ENCODE peak calls at places on chromosomes 5 and 9, in five cellular contexts. V, D, R, H and S are unnamed samples. For H3K4me1, the result is how much of the 10 kb centered on the place peaks cover.

GRCh38 chr5:6686916-6687409 is 26.3 kb upstream of the TENT4A start:
- ATAC-seq in V (no peak), D (peak), R (peak), H (no peak), S (no peak)

GRCh38 chr9:135526730-135527571 is 5.7 kb downstream of the LCN1 start:
- ATAC-seq in V (peak), D (peak), R (peak), H (no peak), S (no peak)

GRCh38 chr9:131402738-131403492 is 9.0 kb downstream of the PRRC2B start:
- ATAC-seq in V (no peak), D (peak), R (no peak), H (peak), S (peak)

GRCh38 chr5:435961-436640 is 6.9 kb upstream of the EXOC3 start:
- ATAC-seq in V (peak), D (peak), R (peak), H (no peak), S (no peak)

GRCh38 chr5:159441441-159441840 is 111.2 kb upstream of the IL12B start:
- ATAC-seq in V (peak), D (peak), R (peak), H (no peak), S (no peak)

GRCh38 chr9:76873056-76873792 is 32.7 kb downstream of the PRUNE2 start:
- ATAC-seq in V (no peak), D (no peak), R (no peak), H (no peak), S (no peak)

GRCh38 chr5:142281012-142281374 is 43.8 kb downstream of the SPRY4 start:
- ATAC-seq in V (no peak), D (no peak), R (no peak), H (peak), S (no peak)

GRCh38 chr5:32559411-32559810 is 25.9 kb upstream of the SUB1 start:
- ATAC-seq in V (no peak), D (no peak), R (no peak), H (no peak), S (no peak)

GRCh38 chr9:135186248-135187164 is 99.0 kb downstream of the OLFM1 start:
- ATAC-seq in V (peak), D (no peak), R (no peak), H (no peak), S (no peak)

GRCh38 chr5:39186722-39187539 is 32.4 kb downstream of the FYB1 start:
- ATAC-seq in V (no peak), D (no peak), R (no peak), H (no peak), S (no peak)

GRCh38 chr5:115472601-115473000 is 72.0 kb downstream of the FEM1C start:
- ATAC-seq in V (no peak), D (no peak), R (no peak), H (no peak), S (no peak)

GRCh38 chr5:139884144-139884543 is 88.5 kb downstream of the PSD2 start:
- ATAC-seq in V (no peak), D (no peak), R (no peak), H (no peak), S (peak)

GRCh38 chr9:16688814-16689213 is 181.7 kb downstream of the BNC2 start:
- ATAC-seq in V (no peak), D (no peak), R (no peak), H (no peak), S (no peak)

GRCh38 chr5:108760512-108760911 is 12.8 kb downstream of the FER start:
- ATAC-seq in V (no peak), D (no peak), R (no peak), H (no peak), S (no peak)

GRCh38 chr5:124544366-124545055 is 201.9 kb downstream of the ZNF608 start:
- ATAC-seq in V (peak), D (no peak), R (no peak), H (no peak), S (no peak)

GRCh38 chr9:69190866-69191672 is 17.0 kb downstream of the TJP2 start:
- ATAC-seq in V (no peak), D (no peak), R (no peak), H (no peak), S (no peak)

GRCh38 chr5:117800261-117800660 is 1188.1 kb downstream of the DTWD2 start:
- ATAC-seq in V (no peak), D (no peak), R (no peak), H (no peak), S (no peak)

GRCh38 chr5:168875839-168876238 is 296.7 kb upstream of the PANK3 start:
- ATAC-seq in V (no peak), D (no peak), R (no peak), H (no peak), S (no peak)

GRCh38 chr9:100580255-100580654 is 2.4 kb downstream of the CAVIN4 start:
- ATAC-seq in V (no peak), D (no peak), R (no peak), H (no peak), S (no peak)

GRCh38 chr5:127313847-127314473 is 23.4 kb downstream of the MEGF10 start:
- ATAC-seq in V (peak), D (peak), R (peak), H (peak), S (no peak)

GRCh38 chr5:151173711-151174611 is 16.4 kb upstream of the ANXA6 start:
- ATAC-seq in V (no peak), D (no peak), R (no peak), H (no peak), S (peak)

GRCh38 chr5:140239939-140240700 is 62.8 kb downstream of the PFDN1 start:
- ATAC-seq in V (peak), D (peak), R (peak), H (peak), S (no peak)

GRCh38 chr5:14781106-14781505 is 90.5 kb downstream of the ANKH start:
- ATAC-seq in V (no peak), D (no peak), R (no peak), H (no peak), S (no peak)

GRCh38 chr9:12774861-12775367 is at the start of gene LURAP1L:
- ATAC-seq in V (peak), D (peak), R (no peak), H (peak), S (peak)

GRCh38 chr9:131500939-131501541 is 1.7 kb upstream of the POMT1 start:
- ATAC-seq in V (no peak), D (no peak), R (no peak), H (no peak), S (no peak)

GRCh38 chr5:147559725-147560124 is 49.9 kb upstream of the DPYSL3 start:
- ATAC-seq in V (no peak), D (no peak), R (no peak), H (no peak), S (no peak)

GRCh38 chr9:106588601-106589000 is 274.4 kb upstream of the ZNF462 start:
- ATAC-seq in V (peak), D (no peak), R (no peak), H (peak), S (no peak)

GRCh38 chr5:83404182-83404712 is 67.3 kb upstream of the VCAN start:
- ATAC-seq in V (no peak), D (no peak), R (no peak), H (no peak), S (no peak)

GRCh38 chr9:85045271-85045670 is 375.7 kb downstream of the NTRK2 start:
- ATAC-seq in V (no peak), D (no peak), R (no peak), H (no peak), S (no peak)

GRCh38 chr5:140222416-140222815 is 47.4 kb downstream of the CYSTM1 start:
- ATAC-seq in V (no peak), D (peak), R (no peak), H (no peak), S (no peak)

GRCh38 chr9:135461936-135462335 is 17.6 kb upstream of the PPP1R26 start:
- ATAC-seq in V (no peak), D (no peak), R (no peak), H (no peak), S (no peak)

GRCh38 chr5:170745481-170746061 is 38.0 kb upstream of the GABRP start:
- ATAC-seq in V (no peak), D (peak), R (no peak), H (peak), S (peak)

GRCh38 chr9:123300554-123300953 is 32.2 kb upstream of the STRBP start:
- ATAC-seq in V (no peak), D (peak), R (peak), H (no peak), S (no peak)

GRCh38 chr5:54646285-54647101 is 128.9 kb downstream of the SNX18 start:
- ATAC-seq in V (no peak), D (no peak), R (no peak), H (peak), S (peak)

GRCh38 chr5:139299477-139299876 is 5.9 kb downstream of the MATR3 start:
- ATAC-seq in V (no peak), D (no peak), R (no peak), H (no peak), S (no peak)

GRCh38 chr5:32498484-32498883 is 53.9 kb upstream of the ZFR start:
- ATAC-seq in V (no peak), D (peak), R (no peak), H (no peak), S (no peak)

GRCh38 chr9:101486693-101487442 is 46.8 kb upstream of the RNF20 start:
- ATAC-seq in V (peak), D (no peak), R (peak), H (peak), S (peak)

GRCh38 chr5:103424453-103425205 is 138.0 kb downstream of the NUDT12 start:
- ATAC-seq in V (no peak), D (no peak), R (no peak), H (no peak), S (no peak)

GRCh38 chr5:39640552-39640951 is 215.8 kb upstream of the DAB2 start:
- ATAC-seq in V (no peak), D (no peak), R (no peak), H (no peak), S (no peak)

GRCh38 chr9:136849960-136850865 is 1.0 kb downstream of the PHPT1 start:
- ATAC-seq in V (no peak), D (no peak), R (no peak), H (no peak), S (no peak)
- TF ChIP-seq POLR2A in V (no peak), D (no peak), R (no peak), H (no peak), S (no peak)

GRCh38 chr5:3049261-3049660 is 297.8 kb upstream of the IRX2 start:
- ATAC-seq in V (no peak), D (no peak), R (no peak), H (no peak), S (no peak)

GRCh38 chr5:3047212-3047774 is 295.8 kb upstream of the IRX2 start:
- ATAC-seq in V (no peak), D (no peak), R (no peak), H (no peak), S (no peak)

DNA sequence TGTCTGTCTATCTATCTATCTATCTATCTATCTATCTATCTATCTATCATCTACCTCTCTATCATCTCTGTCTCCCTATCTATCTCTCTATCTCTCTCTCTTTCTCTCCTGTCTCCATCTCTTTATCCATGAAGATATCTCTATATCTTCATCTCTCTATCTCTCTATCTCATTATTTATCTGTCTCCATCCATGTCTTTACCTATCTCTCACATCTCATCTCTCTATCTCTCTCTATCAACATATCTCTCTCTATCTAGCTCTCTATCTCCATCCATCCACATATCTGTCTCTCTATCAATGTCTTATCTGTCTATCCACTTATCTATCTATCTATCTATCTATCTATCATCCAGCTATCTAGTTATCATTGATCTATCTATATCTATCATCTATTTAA is 292.1 kb upstream of the IRX2 start:
- ATAC-seq in V (no peak), D (no peak), R (no peak), H (no peak), S (no peak)
- TF ChIP-seq POLR2AphosphoS5 in V (no peak), D (no peak), R (no peak), H (no peak), S (no peak)

GRCh38 chr9:36442710-36443109 is 42.6 kb upstream of the RNF38 start:
- ATAC-seq in V (no peak), D (no peak), R (no peak), H (no peak), S (no peak)

GRCh38 chr9:36443581-36443980 is 43.5 kb upstream of the RNF38 start:
- ATAC-seq in V (no peak), D (no peak), R (no peak), H (no peak), S (no peak)

GRCh38 chr9:36445800-36446361 is 45.8 kb upstream of the RNF38 start:
- ATAC-seq in V (no peak), D (no peak), R (no peak), H (peak), S (no peak)

GRCh38 chr9:36438536-36438935 is 38.5 kb upstream of the RNF38 start:
- ATAC-seq in V (no peak), D (no peak), R (no peak), H (no peak), S (no peak)

GRCh38 chr9:36441966-36442365 is 41.9 kb upstream of the RNF38 start:
- ATAC-seq in V (no peak), D (no peak), R (no peak), H (no peak), S (no peak)
- H3K4me1 ChIP-seq in V (under half), D (under half), R (under half), H (under half), S (under half)

DNA sequence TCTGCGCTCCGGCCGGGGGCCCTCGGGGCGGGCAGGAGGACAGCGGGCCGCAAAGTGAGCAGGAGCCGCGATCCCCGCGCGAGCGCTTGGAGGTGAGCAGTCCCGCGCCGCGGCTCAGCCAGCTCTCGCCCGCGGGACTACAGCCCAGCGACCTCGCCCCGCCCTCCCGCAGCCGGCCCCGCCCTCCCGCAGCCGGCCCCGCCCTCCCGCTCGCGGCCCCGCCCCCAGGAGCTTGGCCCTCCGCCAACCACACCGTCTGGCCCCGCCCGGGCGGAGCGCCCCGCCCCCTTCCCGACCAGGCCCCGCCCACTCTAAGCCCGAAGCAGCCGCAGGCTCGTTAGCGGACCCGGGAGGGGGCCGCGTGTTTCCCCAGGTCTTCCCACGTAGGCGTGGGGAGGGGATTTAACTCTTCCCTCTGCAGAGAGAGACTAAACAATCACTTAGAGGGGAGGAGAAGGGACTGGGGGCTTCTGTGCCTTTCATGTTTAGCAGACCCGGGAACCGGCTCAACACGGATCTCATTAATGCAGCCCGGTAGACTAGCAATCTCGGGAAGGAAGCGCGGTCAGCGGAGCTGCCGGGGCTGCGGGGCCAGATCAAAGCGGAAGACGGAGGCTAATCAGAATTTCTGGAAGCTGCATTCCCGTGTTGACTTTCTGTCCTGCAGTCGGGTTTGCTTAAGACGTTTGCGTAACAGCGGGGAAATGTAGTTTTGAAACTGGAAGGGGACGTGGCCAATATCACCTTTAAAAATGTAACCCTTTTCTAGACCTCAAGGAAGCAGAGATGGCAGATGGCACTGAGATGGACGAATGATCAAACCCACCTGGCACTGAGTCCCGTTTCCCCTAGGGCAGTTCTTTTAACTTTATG is at the start of gene MYO10:
- ATAC-seq in V (peak), D (peak), R (peak), H (peak), S (peak)
- TF ChIP-seq POLR2A in V (peak), D (no peak), R (no peak), H (peak), S (no peak)

DNA sequence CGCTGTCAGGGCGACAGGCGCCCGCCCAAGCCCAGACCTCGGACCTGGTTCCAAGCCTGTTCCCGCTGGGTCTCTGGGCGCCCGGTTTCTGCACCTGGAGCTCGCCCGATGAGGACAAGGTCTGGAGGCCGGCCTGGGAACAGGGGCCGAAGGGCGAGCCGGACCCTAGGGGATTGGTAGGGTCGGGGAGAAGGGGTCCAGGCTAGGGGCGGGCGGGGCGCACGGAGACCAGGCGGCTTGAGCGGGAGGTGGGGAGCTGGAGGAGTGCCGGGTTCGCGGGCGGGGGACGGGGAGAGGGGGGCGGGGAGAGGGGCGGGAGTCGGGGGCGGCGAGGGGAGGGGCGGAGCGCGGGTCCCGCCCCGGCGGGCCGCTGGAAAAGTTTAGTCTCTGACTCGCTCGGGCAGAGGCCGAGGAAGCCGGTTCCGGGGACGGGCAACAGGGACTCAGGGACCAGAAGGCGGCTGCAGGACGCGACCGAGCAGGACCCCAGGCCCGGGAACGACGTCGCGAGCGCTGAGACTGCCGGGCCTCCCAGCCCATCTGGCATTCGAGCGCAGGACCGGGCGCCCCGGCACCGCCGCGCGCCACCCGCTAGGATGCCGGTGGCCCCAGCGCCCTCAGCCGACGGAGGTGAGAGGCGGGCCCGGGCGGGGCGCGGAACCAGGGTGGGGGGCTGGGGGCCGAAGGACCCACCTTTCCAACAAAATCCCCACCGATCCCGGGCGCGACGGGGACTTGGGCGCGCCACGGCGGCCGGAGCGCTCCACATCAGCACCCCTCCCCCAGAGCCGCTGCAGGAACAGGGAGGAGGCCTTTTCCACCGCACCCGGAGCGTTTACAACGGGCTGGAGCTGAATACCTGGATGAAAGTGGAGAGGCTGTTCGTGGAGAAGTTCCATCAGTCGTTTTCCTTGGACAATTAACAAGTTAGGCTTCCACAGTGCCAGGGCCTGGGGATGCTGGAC is at the start of gene S1PR3:
- ATAC-seq in V (no peak), D (peak), R (peak), H (no peak), S (peak)
- TF ChIP-seq POLR2AphosphoS5 in V (no peak), D (no peak), R (no peak), H (no peak), S (peak)

GRCh38 chr5:88885043-88885442 is 2.1 kb upstream of the MEF2C start:
- ATAC-seq in V (no peak), D (no peak), R (no peak), H (no peak), S (no peak)
- H3K4me1 ChIP-seq in V (under half), D (under half), R (under half), H (under half), S (under half)

GRCh38 chr9:137297060-137297664 is 4.9 kb downstream of the NRARP start:
- ATAC-seq in V (no peak), D (no peak), R (no peak), H (no peak), S (no peak)

GRCh38 chr9:137299938-137300337 is 2.1 kb downstream of the NRARP start:
- ATAC-seq in V (no peak), D (no peak), R (no peak), H (no peak), S (no peak)

GRCh38 chr9:137298983-137299521 is 3.0 kb downstream of the NRARP start:
- ATAC-seq in V (no peak), D (peak), R (no peak), H (no peak), S (no peak)

GRCh38 chr9:137297966-137298365 is 4.1 kb downstream of the NRARP start:
- ATAC-seq in V (no peak), D (peak), R (no peak), H (no peak), S (no peak)

DNA sequence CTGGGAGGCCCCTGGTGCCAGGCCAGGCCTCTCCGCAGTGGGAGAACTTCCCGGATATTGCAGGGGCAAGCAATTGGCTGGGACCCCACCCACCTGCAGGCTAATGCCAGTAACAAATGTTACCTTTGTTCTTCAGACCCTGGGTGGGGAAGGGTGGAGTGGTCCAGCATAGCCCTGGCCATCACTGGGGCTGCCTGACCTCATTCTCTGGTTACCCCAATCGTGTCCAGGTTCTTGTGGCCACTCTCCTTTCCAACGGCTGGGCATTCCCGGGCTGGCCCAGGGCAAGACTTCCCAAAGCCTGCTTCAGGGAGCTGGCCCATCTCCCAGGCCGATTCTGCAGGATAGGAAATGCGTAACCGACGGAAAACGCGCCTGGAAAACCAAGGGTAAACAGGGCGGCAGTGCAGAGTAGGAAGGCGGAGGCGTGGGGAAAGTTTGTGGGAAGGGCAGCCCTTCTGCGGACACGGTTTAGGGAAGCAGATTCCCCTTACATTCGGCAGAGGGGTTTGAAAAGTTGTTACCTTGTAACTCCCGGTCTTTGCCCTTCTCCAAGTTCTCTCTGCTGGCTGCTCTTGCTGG is 3.6 kb downstream of the NRARP start:
- ATAC-seq in V (no peak), D (no peak), R (no peak), H (no peak), S (no peak)
- TF ChIP-seq POLR2A in V (no peak), D (no peak), R (no peak), H (no peak), S (no peak)

GRCh38 chr9:83000765-83001164 is 62.2 kb downstream of the RASEF start:
- ATAC-seq in V (no peak), D (no peak), R (no peak), H (no peak), S (no peak)
- TF ChIP-seq POLR2AphosphoS5 in V (no peak), D (no peak), R (no peak), H (no peak), S (no peak)